ENCODE peak calls at places on chromosomes 5 and 9, in seven cellular contexts. One of them, this sample, is unnamed.

GRCh38 chr9:133534346-133535284 is at the start of gene ADAMTSL2:
- DNase-seq in lower lobe of right lung: no peak
- DNase-seq in mucosa of descending colon: no peak
- DNase-seq in hepatocyte: peak; percentile 87
- DNase-seq in colonic mucosa: peak; percentile 45
- DNase-seq in Peyer's patch: no peak
- DNase-seq in HCT116: no peak
- DNase-seq in this sample: peak; percentile 94

GRCh38 chr9:125421156-125421555 is 159.5 kb downstream of the GAPVD1 start:
- DNase-seq in mucosa of descending colon: no peak
- DNase-seq in lower lobe of right lung: no peak
- DNase-seq in HCT116: no peak
- DNase-seq in Peyer's patch: no peak
- DNase-seq in colonic mucosa: no peak
- DNase-seq in hepatocyte: no peak
- DNase-seq in this sample: no peak

GRCh38 chr9:111631071-111631971 is at the start of gene DNAJC25:
- DNase-seq in hepatocyte: peak; percentile 99
- DNase-seq in mucosa of descending colon: peak; percentile 99
- DNase-seq in lower lobe of right lung: peak; percentile 98
- DNase-seq in HCT116: peak; percentile 97
- DNase-seq in colonic mucosa: peak; percentile 97
- DNase-seq in Peyer's patch: peak; percentile 99
- DNase-seq in this sample: peak; percentile 98

GRCh38 chr9:104746798-104747197 is 685 bp upstream of the NIPSNAP3A start:
- DNase-seq in hepatocyte: no peak
- DNase-seq in mucosa of descending colon: no peak
- DNase-seq in HCT116: no peak
- DNase-seq in Peyer's patch: no peak
- DNase-seq in colonic mucosa: no peak
- DNase-seq in lower lobe of right lung: no peak
- DNase-seq in this sample: no peak

GRCh38 chr9:3682186-3682585 is 156.4 kb upstream of the RFX3 start:
- DNase-seq in Peyer's patch: no peak
- DNase-seq in mucosa of descending colon: no peak
- DNase-seq in lower lobe of right lung: no peak
- DNase-seq in colonic mucosa: no peak
- DNase-seq in HCT116: no peak
- DNase-seq in hepatocyte: no peak
- DNase-seq in this sample: no peak

GRCh38 chr9:7258688-7259396 is 501.1 kb downstream of the KDM4C start:
- DNase-seq in mucosa of descending colon: no peak
- DNase-seq in lower lobe of right lung: no peak
- DNase-seq in hepatocyte: no peak
- DNase-seq in Peyer's patch: no peak
- DNase-seq in HCT116: no peak
- DNase-seq in colonic mucosa: no peak
- DNase-seq in this sample: no peak

GRCh38 chr9:98310752-98311392 is 55.4 kb upstream of the TBC1D2 start:
- DNase-seq in Peyer's patch: no peak
- DNase-seq in colonic mucosa: no peak
- DNase-seq in HCT116: no peak
- DNase-seq in lower lobe of right lung: no peak
- DNase-seq in mucosa of descending colon: no peak
- DNase-seq in hepatocyte: no peak
- DNase-seq in this sample: no peak

GRCh38 chr9:131266301-131267229 is 9.7 kb downstream of the FAM78A start:
- DNase-seq in lower lobe of right lung: no peak
- DNase-seq in hepatocyte: peak; percentile 4
- DNase-seq in HCT116: no peak
- DNase-seq in colonic mucosa: no peak
- DNase-seq in mucosa of descending colon: peak; percentile 59
- DNase-seq in Peyer's patch: no peak
- DNase-seq in this sample: no peak

GRCh38 chr5:105554613-105555169 is 1992.1 kb upstream of the NUDT12 start:
- DNase-seq in mucosa of descending colon: no peak
- DNase-seq in HCT116: no peak
- DNase-seq in Peyer's patch: no peak
- DNase-seq in lower lobe of right lung: no peak
- DNase-seq in hepatocyte: no peak
- DNase-seq in colonic mucosa: no peak
- DNase-seq in this sample: no peak

GRCh38 chr5:54462281-54462680 is 6.8 kb downstream of the HSPB3 start:
- DNase-seq in mucosa of descending colon: no peak
- DNase-seq in HCT116: no peak
- DNase-seq in lower lobe of right lung: no peak
- DNase-seq in Peyer's patch: no peak
- DNase-seq in hepatocyte: no peak
- DNase-seq in colonic mucosa: no peak
- DNase-seq in this sample: no peak

GRCh38 chr5:154356256-154356655 is 89.5 kb upstream of the SAP30L start:
- DNase-seq in HCT116: no peak
- DNase-seq in hepatocyte: no peak
- DNase-seq in lower lobe of right lung: no peak
- DNase-seq in colonic mucosa: no peak
- DNase-seq in mucosa of descending colon: no peak
- DNase-seq in Peyer's patch: no peak
- DNase-seq in this sample: no peak

GRCh38 chr5:14054965-14055963 is 87.9 kb upstream of the TRIO start:
- DNase-seq in HCT116: no peak
- DNase-seq in lower lobe of right lung: no peak
- DNase-seq in hepatocyte: no peak
- DNase-seq in mucosa of descending colon: no peak
- DNase-seq in colonic mucosa: no peak
- DNase-seq in Peyer's patch: no peak
- DNase-seq in this sample: no peak

GRCh38 chr9:106877345-106877744 is 14.4 kb downstream of the ZNF462 start:
- DNase-seq in lower lobe of right lung: no peak
- DNase-seq in colonic mucosa: no peak
- DNase-seq in hepatocyte: no peak
- DNase-seq in mucosa of descending colon: no peak
- DNase-seq in Peyer's patch: no peak
- DNase-seq in HCT116: no peak
- DNase-seq in this sample: no peak

GRCh38 chr5:42037379-42037932 is 112.4 kb downstream of the FBXO4 start:
- DNase-seq in colonic mucosa: no peak
- DNase-seq in HCT116: no peak
- DNase-seq in hepatocyte: no peak
- DNase-seq in Peyer's patch: no peak
- DNase-seq in lower lobe of right lung: no peak
- DNase-seq in mucosa of descending colon: no peak
- DNase-seq in this sample: no peak

GRCh38 chr5:72137826-72138409 is 30.6 kb downstream of the MAP1B start:
- DNase-seq in HCT116: peak; percentile 15
- DNase-seq in Peyer's patch: no peak
- DNase-seq in lower lobe of right lung: no peak
- DNase-seq in hepatocyte: no peak
- DNase-seq in mucosa of descending colon: no peak
- DNase-seq in colonic mucosa: no peak
- DNase-seq in this sample: no peak

GRCh38 chr5:98631311-98632054 is 142.0 kb upstream of the RGMB start:
- DNase-seq in Peyer's patch: no peak
- DNase-seq in colonic mucosa: no peak
- DNase-seq in hepatocyte: no peak
- DNase-seq in HCT116: no peak
- DNase-seq in mucosa of descending colon: no peak
- DNase-seq in lower lobe of right lung: no peak
- DNase-seq in this sample: no peak

GRCh38 chr5:141961466-141961865 is 3.5 kb upstream of the PCDH12 start:
- DNase-seq in lower lobe of right lung: no peak
- DNase-seq in colonic mucosa: no peak
- DNase-seq in HCT116: no peak
- DNase-seq in mucosa of descending colon: no peak
- DNase-seq in Peyer's patch: no peak
- DNase-seq in hepatocyte: no peak
- DNase-seq in this sample: no peak

GRCh38 chr9:134666801-134667200 is 25.2 kb downstream of the COL5A1 start:
- DNase-seq in colonic mucosa: no peak
- DNase-seq in mucosa of descending colon: no peak
- DNase-seq in hepatocyte: no peak
- DNase-seq in Peyer's patch: no peak
- DNase-seq in lower lobe of right lung: no peak
- DNase-seq in HCT116: no peak
- DNase-seq in this sample: no peak

GRCh38 chr9:93659837-93660177 is 83.4 kb downstream of the PHF2 start:
- DNase-seq in Peyer's patch: peak; percentile 28
- DNase-seq in lower lobe of right lung: peak; percentile 30
- DNase-seq in colonic mucosa: no peak
- DNase-seq in HCT116: no peak
- DNase-seq in mucosa of descending colon: peak; percentile 21
- DNase-seq in hepatocyte: no peak
- DNase-seq in this sample: peak; percentile 2

GRCh38 chr5:157563373-157564148 is 12.0 kb downstream of the ADAM19 start:
- DNase-seq in lower lobe of right lung: no peak
- DNase-seq in colonic mucosa: no peak
- DNase-seq in mucosa of descending colon: no peak
- DNase-seq in HCT116: no peak
- DNase-seq in hepatocyte: no peak
- DNase-seq in Peyer's patch: no peak
- DNase-seq in this sample: no peak

GRCh38 chr5:125668904-125669303 is 754.3 kb upstream of the GRAMD2B start:
- DNase-seq in lower lobe of right lung: no peak
- DNase-seq in Peyer's patch: no peak
- DNase-seq in mucosa of descending colon: no peak
- DNase-seq in HCT116: no peak
- DNase-seq in hepatocyte: peak; percentile 77
- DNase-seq in colonic mucosa: peak; percentile 47
- DNase-seq in this sample: no peak

GRCh38 chr9:84947412-84947972 is 278.0 kb downstream of the NTRK2 start:
- DNase-seq in Peyer's patch: no peak
- DNase-seq in mucosa of descending colon: no peak
- DNase-seq in colonic mucosa: peak; percentile 61
- DNase-seq in hepatocyte: no peak
- DNase-seq in HCT116: no peak
- DNase-seq in lower lobe of right lung: no peak
- DNase-seq in this sample: no peak

GRCh38 chr9:34376596-34377401 is at the start of gene MYORG:
- DNase-seq in colonic mucosa: peak; percentile 99
- DNase-seq in mucosa of descending colon: peak; percentile 99
- DNase-seq in HCT116: peak; percentile 94
- DNase-seq in Peyer's patch: peak; percentile 100
- DNase-seq in hepatocyte: peak; percentile 97
- DNase-seq in lower lobe of right lung: peak; percentile 98
- DNase-seq in this sample: peak; percentile 91

GRCh38 chr5:124172389-124173003 is 573.9 kb downstream of the ZNF608 start:
- DNase-seq in lower lobe of right lung: no peak
- DNase-seq in hepatocyte: no peak
- DNase-seq in mucosa of descending colon: no peak
- DNase-seq in HCT116: peak; percentile 8
- DNase-seq in colonic mucosa: no peak
- DNase-seq in Peyer's patch: no peak
- DNase-seq in this sample: no peak
- H3K9me3 ChIP-seq in lower lobe of right lung: peaks cover 15% of the 10 kb centered on the region
- H3K9me3 ChIP-seq in hepatocyte: no peaks in the 10 kb centered on the region
- H3K9me3 ChIP-seq in mucosa of descending colon: peaks cover 18% of the 10 kb centered on the region
- H3K9me3 ChIP-seq in HCT116: no peaks in the 10 kb centered on the region
- H3K9me3 ChIP-seq in colonic mucosa: no peaks in the 10 kb centered on the region
- H3K9me3 ChIP-seq in Peyer's patch: no peaks in the 10 kb centered on the region
- H3K9me3 ChIP-seq in this sample: no peaks in the 10 kb centered on the region

GRCh38 chr5:33888582-33888981 is 3.2 kb downstream of the ADAMTS12 start:
- DNase-seq in colonic mucosa: no peak
- DNase-seq in Peyer's patch: no peak
- DNase-seq in lower lobe of right lung: no peak
- DNase-seq in HCT116: no peak
- DNase-seq in mucosa of descending colon: no peak
- DNase-seq in hepatocyte: no peak
- DNase-seq in this sample: no peak

GRCh38 chr5:33891731-33892418 is at the start of gene ADAMTS12:
- DNase-seq in colonic mucosa: peak; percentile 23
- DNase-seq in lower lobe of right lung: no peak
- DNase-seq in Peyer's patch: no peak
- DNase-seq in HCT116: no peak
- DNase-seq in hepatocyte: peak; percentile 41
- DNase-seq in mucosa of descending colon: peak; percentile 55
- DNase-seq in this sample: no peak

GRCh38 chr5:33890633-33891032 is 1.2 kb downstream of the ADAMTS12 start:
- DNase-seq in HCT116: no peak
- DNase-seq in colonic mucosa: no peak
- DNase-seq in Peyer's patch: no peak
- DNase-seq in hepatocyte: no peak
- DNase-seq in lower lobe of right lung: no peak
- DNase-seq in mucosa of descending colon: no peak
- DNase-seq in this sample: no peak

GRCh38 chr5:33892419-33893151 is 795 bp upstream of the ADAMTS12 start:
- DNase-seq in colonic mucosa: no peak
- DNase-seq in mucosa of descending colon: no peak
- DNase-seq in HCT116: no peak
- DNase-seq in hepatocyte: peak; percentile 51
- DNase-seq in lower lobe of right lung: no peak
- DNase-seq in Peyer's patch: no peak
- DNase-seq in this sample: no peak

DNA sequence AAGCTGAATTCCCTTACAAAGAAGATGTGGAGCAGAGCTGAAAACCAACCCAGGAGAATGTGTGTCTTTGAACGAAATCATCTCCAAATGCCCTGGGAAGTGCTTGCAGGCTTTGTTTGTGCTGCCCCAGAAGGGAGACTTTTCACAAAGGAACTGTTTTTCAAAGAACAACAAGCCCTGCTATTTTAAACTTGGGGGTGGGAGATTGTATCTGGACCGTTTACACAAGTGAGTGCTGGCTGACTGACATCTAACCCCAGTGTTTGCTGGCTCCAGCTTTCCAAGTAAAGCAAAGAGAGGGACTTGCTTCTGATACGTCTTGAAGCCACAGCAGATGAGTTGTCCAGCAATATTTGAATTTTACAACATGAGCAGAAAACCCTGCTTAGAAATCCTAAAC is 1.6 kb downstream of the ADAMTS12 start:
- DNase-seq in mucosa of descending colon: no peak
- DNase-seq in lower lobe of right lung: no peak
- DNase-seq in Peyer's patch: no peak
- DNase-seq in HCT116: no peak
- DNase-seq in colonic mucosa: no peak
- DNase-seq in hepatocyte: no peak
- DNase-seq in this sample: no peak
- H3K4me3 ChIP-seq in mucosa of descending colon: no peak overlapping the region
- H3K4me3 ChIP-seq in lower lobe of right lung: peak overlapping the region; percentile 52
- H3K4me3 ChIP-seq in Peyer's patch: peak overlapping the region; percentile 1
- H3K4me3 ChIP-seq in HCT116: no peak overlapping the region
- H3K4me3 ChIP-seq in colonic mucosa: no peak overlapping the region
- H3K4me3 ChIP-seq in hepatocyte: no peak overlapping the region
- H3K4me3 ChIP-seq in this sample: no peak overlapping the region

DNA sequence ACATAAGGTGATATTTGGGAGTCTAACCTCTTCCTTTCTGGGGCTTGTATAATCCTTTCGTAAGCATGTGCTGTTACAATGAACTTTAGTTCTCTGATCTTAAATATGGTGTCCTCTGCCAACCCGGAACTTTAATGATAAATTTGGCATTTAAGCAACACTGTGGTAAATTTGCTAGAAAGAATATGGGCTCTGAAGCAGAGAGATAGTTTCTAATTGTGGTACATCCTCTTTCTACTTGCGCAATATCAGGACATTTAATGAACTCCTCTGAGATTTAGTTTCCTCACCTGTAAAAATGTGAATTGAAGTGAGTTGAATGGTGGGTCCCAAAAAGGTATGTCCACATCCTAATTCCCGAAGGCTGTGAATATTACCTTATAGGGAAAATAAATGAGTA is 364.7 kb downstream of the CAAP1 start:
- DNase-seq in hepatocyte: no peak
- DNase-seq in mucosa of descending colon: no peak
- DNase-seq in lower lobe of right lung: no peak
- DNase-seq in HCT116: no peak
- DNase-seq in Peyer's patch: no peak
- DNase-seq in colonic mucosa: no peak
- DNase-seq in this sample: no peak
- TF ChIP-seq CTCF in hepatocyte: no peak
- TF ChIP-seq CTCF in mucosa of descending colon: no peak
- TF ChIP-seq CTCF in lower lobe of right lung: no peak
- TF ChIP-seq CTCF in HCT116: no peak
- TF ChIP-seq CTCF in Peyer's patch: no peak
- TF ChIP-seq CTCF in colonic mucosa: no peak
- TF ChIP-seq CTCF in this sample: no peak

GRCh38 chr5:113901718-113902117 is 388.2 kb downstream of the YTHDC2 start:
- DNase-seq in hepatocyte: no peak
- DNase-seq in Peyer's patch: no peak
- DNase-seq in colonic mucosa: no peak
- DNase-seq in mucosa of descending colon: no peak
- DNase-seq in HCT116: no peak
- DNase-seq in lower lobe of right lung: no peak
- DNase-seq in this sample: no peak
- H3K9me3 ChIP-seq in hepatocyte: no peaks in the 10 kb centered on the region
- H3K9me3 ChIP-seq in Peyer's patch: no peaks in the 10 kb centered on the region
- H3K9me3 ChIP-seq in colonic mucosa: no peaks in the 10 kb centered on the region
- H3K9me3 ChIP-seq in mucosa of descending colon: no peaks in the 10 kb centered on the region
- H3K9me3 ChIP-seq in HCT116: no peaks in the 10 kb centered on the region
- H3K9me3 ChIP-seq in lower lobe of right lung: no peaks in the 10 kb centered on the region
- H3K9me3 ChIP-seq in this sample: no peaks in the 10 kb centered on the region